ENCODE peak calls at places on chromosomes 6 and 20, in six cellular contexts. K, F, U, W, C and N are unnamed samples.

GRCh38 chr6:2970753-2971419 is 481 bp downstream of the SERPINB6 start:
- DNase-seq in K (peak), F (peak), U (no peak), W (peak), C (peak), N (peak)

GRCh38 chr6:68040312-68040778 is 594.7 kb upstream of the ADGRB3 start:
- DNase-seq in K (no peak), F (no peak), U (no peak), W (no peak), C (no peak), N (no peak)

GRCh38 chr6:144008501-144009245 is 614 bp upstream of the PLAGL1 start:
- DNase-seq in K (no peak), F (no peak), U (no peak), W (no peak), C (no peak), N (no peak)

GRCh38 chr6:32369678-32370077 is 2.0 kb downstream of the TSBP1 start:
- DNase-seq in K (no peak), F (no peak), U (peak), W (no peak), C (no peak), N (no peak)

GRCh38 chr20:60869626-60870025 is 382.4 kb upstream of the CDH4 start:
- DNase-seq in K (no peak), F (no peak), U (no peak), W (no peak), C (no peak), N (no peak)

GRCh38 chr20:45010399-45010828 is 44.1 kb downstream of the STK4 start:
- DNase-seq in K (no peak), F (no peak), U (peak), W (no peak), C (no peak), N (no peak)

GRCh38 chr6:148457137-148457842 is 114.7 kb downstream of the SASH1 start:
- DNase-seq in K (no peak), F (no peak), U (no peak), W (no peak), C (no peak), N (no peak)

GRCh38 chr20:11159728-11160127 is 485.9 kb upstream of the JAG1 start:
- DNase-seq in K (no peak), F (no peak), U (peak), W (no peak), C (no peak), N (no peak)

GRCh38 chr20:21301940-21302644 is 1.0 kb upstream of the XRN2 start:
- DNase-seq in K (no peak), F (no peak), U (no peak), W (no peak), C (no peak), N (no peak)

GRCh38 chr6:138499303-138499991 is at the start of gene NHSL1:
- DNase-seq in K (no peak), F (no peak), U (no peak), W (no peak), C (no peak), N (no peak)

GRCh38 chr6:34015576-34015975 is 130.3 kb downstream of the GRM4 start:
- DNase-seq in K (no peak), F (no peak), U (no peak), W (no peak), C (no peak), N (no peak)

GRCh38 chr6:31578461-31579118 is 3.2 kb downstream of the TNF start:
- DNase-seq in K (no peak), F (no peak), U (no peak), W (no peak), C (no peak), N (no peak)

GRCh38 chr20:23412026-23412425 is 9.3 kb downstream of the NAPB start:
- DNase-seq in K (no peak), F (no peak), U (no peak), W (no peak), C (no peak), N (no peak)

GRCh38 chr20:20567712-20568111 is 144.7 kb downstream of the RALGAPA2 start:
- DNase-seq in K (no peak), F (no peak), U (no peak), W (no peak), C (no peak), N (no peak)

GRCh38 chr20:10609276-10609675 is 64.5 kb downstream of the JAG1 start:
- DNase-seq in K (no peak), F (no peak), U (peak), W (no peak), C (peak), N (no peak)

GRCh38 chr6:37794825-37795224 is 24.7 kb upstream of the ZFAND3 start:
- DNase-seq in K (no peak), F (no peak), U (no peak), W (no peak), C (peak), N (no peak)

GRCh38 chr6:158149641-158150040 is 18.4 kb downstream of the SERAC1 start:
- DNase-seq in K (no peak), F (no peak), U (peak), W (no peak), C (no peak), N (no peak)

GRCh38 chr6:67630146-67630545 is 1004.9 kb upstream of the ADGRB3 start:
- DNase-seq in K (no peak), F (no peak), U (peak), W (no peak), C (no peak), N (no peak)

GRCh38 chr6:74410630-74411029 is 714.6 kb downstream of the CD109 start:
- DNase-seq in K (no peak), F (no peak), U (no peak), W (no peak), C (no peak), N (no peak)

GRCh38 chr20:51019598-51020592 is 3.0 kb downstream of the KCNG1 start:
- DNase-seq in K (no peak), F (no peak), U (no peak), W (no peak), C (no peak), N (no peak)

GRCh38 chr20:59153355-59153681 is 10.3 kb upstream of the ZNF831 start:
- DNase-seq in K (no peak), F (no peak), U (no peak), W (no peak), C (peak), N (no peak)

GRCh38 chr20:25685276-25686080 is 11.2 kb downstream of the ZNF337 start:
- DNase-seq in K (no peak), F (no peak), U (no peak), W (no peak), C (no peak), N (no peak)

GRCh38 chr6:76351275-76351674 is 278.8 kb upstream of the IMPG1 start:
- DNase-seq in K (no peak), F (no peak), U (no peak), W (no peak), C (no peak), N (no peak)

GRCh38 chr6:7424967-7425807 is 35.6 kb downstream of the RIOK1 start:
- DNase-seq in K (no peak), F (no peak), U (no peak), W (no peak), C (no peak), N (no peak)

GRCh38 chr6:125002090-125002741 is 40.0 kb downstream of the RNF217 start:
- DNase-seq in K (peak), F (no peak), U (no peak), W (no peak), C (no peak), N (no peak)

GRCh38 chr20:35561671-35562070 is 19.8 kb downstream of the ERGIC3 start:
- DNase-seq in K (no peak), F (no peak), U (no peak), W (no peak), C (no peak), N (peak)
- TF ChIP-seq CTCF in K (no peak), F (no peak), U (no peak), W (no peak), C (no peak), N (no peak)

DNA sequence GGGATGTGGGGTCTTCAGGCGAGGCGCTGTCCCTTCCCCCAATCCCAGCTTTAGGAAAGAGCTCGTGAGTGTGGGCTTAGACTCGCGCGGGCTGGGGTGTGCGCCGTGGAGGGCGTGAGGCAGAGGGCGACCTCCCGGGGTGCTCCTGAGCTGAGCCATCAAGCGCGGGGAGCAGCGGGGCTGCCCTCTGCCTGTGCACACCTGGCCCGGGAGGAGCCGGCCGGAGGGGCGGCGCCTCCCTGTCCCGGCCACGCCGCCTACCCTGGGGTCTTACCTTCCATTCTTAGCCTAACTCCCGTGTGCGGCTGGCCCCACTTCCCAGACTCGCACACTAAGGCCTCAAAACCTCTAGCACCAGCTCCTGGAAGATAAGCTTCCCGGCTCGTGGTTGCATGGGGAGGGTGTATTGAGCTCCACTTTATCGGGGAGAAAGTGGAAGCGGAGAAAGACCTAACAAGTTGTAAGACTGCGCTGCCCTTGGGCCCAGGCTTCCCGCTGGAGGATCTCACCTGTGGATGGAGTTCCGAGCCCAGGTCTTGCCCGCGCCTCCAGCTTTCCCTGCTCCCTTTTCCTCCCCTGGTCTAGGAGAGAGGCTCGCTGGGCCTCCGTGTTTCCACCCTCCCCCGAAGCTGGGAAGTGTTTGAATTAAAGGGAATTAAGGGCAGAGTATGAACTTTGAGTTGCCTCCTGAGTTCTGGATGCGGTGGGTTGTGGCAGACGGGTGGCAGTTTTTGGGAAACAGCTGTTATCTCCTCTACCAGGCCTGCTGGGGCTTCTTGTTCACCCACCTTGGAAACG is 1.2 kb downstream of the DNMT3B start:
- DNase-seq in K (no peak), F (no peak), U (no peak), W (peak), C (no peak), N (no peak)
- TF ChIP-seq CTCF in K (no peak), F (no peak), U (no peak), W (no peak), C (no peak), N (no peak)

GRCh38 chr6:162459985-162460384 is 267.6 kb downstream of the PRKN start:
- DNase-seq in K (no peak), F (no peak), U (no peak), W (no peak), C (no peak), N (no peak)
- TF ChIP-seq CTCF in K (no peak), F (no peak), U (no peak), W (no peak), C (no peak), N (no peak)

GRCh38 chr6:20021795-20022194 is 184.6 kb downstream of the ID4 start:
- DNase-seq in K (no peak), F (no peak), U (no peak), W (no peak), C (no peak), N (no peak)

GRCh38 chr6:20024316-20024673 is 187.1 kb downstream of the ID4 start:
- DNase-seq in K (no peak), F (no peak), U (no peak), W (no peak), C (no peak), N (no peak)

GRCh38 chr6:20028143-20028542 is 184.1 kb downstream of the MBOAT1 start:
- DNase-seq in K (no peak), F (no peak), U (no peak), W (no peak), C (no peak), N (no peak)

GRCh38 chr6:20025681-20026080 is 186.6 kb downstream of the MBOAT1 start:
- DNase-seq in K (no peak), F (no peak), U (no peak), W (no peak), C (no peak), N (no peak)

GRCh38 chr6:20024979-20025378 is 187.3 kb downstream of the MBOAT1 start:
- DNase-seq in K (no peak), F (no peak), U (no peak), W (no peak), C (no peak), N (no peak)
- TF ChIP-seq CTCF in K (no peak), F (no peak), U (no peak), W (no peak), C (no peak), N (no peak)

GRCh38 chr6:30490031-30490876 is 945 bp downstream of the HLA-E start:
- DNase-seq in K (peak), F (peak), U (no peak), W (peak), C (peak), N (no peak)

GRCh38 chr6:30494275-30494990 is 5.1 kb downstream of the HLA-E start:
- DNase-seq in K (no peak), F (no peak), U (no peak), W (no peak), C (no peak), N (no peak)

GRCh38 chr6:30495993-30496392 is 6.7 kb downstream of the HLA-E start:
- DNase-seq in K (no peak), F (no peak), U (no peak), W (no peak), C (no peak), N (no peak)

GRCh38 chr6:30491963-30492616 is 2.8 kb downstream of the HLA-E start:
- DNase-seq in K (no peak), F (no peak), U (no peak), W (no peak), C (no peak), N (no peak)

DNA sequence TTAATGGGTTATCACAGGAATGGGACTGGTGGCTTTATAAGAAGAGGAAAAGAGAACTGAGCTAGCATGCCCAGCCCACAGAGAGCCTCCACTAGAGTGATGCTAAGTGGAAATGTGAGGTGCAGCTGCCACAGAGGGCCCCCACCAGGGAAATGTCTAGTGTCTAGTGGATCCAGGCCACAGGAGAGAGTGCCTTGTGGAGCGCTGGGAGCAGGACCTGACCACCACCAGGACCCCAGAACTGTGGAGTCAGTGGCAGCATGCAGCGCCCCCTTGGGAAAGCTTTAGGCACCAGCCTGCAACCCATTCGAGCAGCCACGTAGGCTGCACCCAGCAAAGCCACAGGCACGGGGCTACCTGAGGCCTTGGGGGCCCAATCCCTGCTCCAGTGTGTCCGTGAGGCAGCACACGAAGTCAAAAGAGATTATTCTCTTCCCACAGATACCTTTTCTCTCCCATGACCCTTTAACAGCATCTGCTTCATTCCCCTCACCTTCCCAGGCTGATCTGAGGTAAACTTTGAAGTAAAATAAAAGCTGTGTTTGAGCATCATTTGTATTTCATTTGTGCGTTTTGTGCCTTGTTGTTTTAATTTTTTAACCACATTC is 4.4 kb downstream of the HLA-E start:
- DNase-seq in K (no peak), F (no peak), U (no peak), W (no peak), C (no peak), N (no peak)
- TF ChIP-seq CTCF in K (peak), F (no peak), U (no peak), W (no peak), C (no peak), N (no peak)

GRCh38 chr6:381742-382461 is 9.7 kb upstream of the IRF4 start:
- DNase-seq in K (no peak), F (no peak), U (no peak), W (no peak), C (no peak), N (no peak)

GRCh38 chr6:380234-381218 is 11.0 kb upstream of the IRF4 start:
- DNase-seq in K (no peak), F (no peak), U (no peak), W (no peak), C (no peak), N (no peak)

GRCh38 chr6:385614-386013 is 5.9 kb upstream of the IRF4 start:
- DNase-seq in K (no peak), F (no peak), U (no peak), W (no peak), C (no peak), N (no peak)

GRCh38 chr6:384898-385297 is 6.7 kb upstream of the IRF4 start:
- DNase-seq in K (no peak), F (no peak), U (no peak), W (no peak), C (no peak), N (no peak)

GRCh38 chr6:382883-383420 is 8.6 kb upstream of the IRF4 start:
- DNase-seq in K (no peak), F (no peak), U (no peak), W (no peak), C (no peak), N (no peak)
- TF ChIP-seq CTCF in K (no peak), F (no peak), U (no peak), W (no peak), C (no peak), N (no peak)